ENCODE peak calls at places on chromosomes 11 and 22, in seven cellular contexts. One of them, this sample, is unnamed. For H3K4me1, the result is how much of the 10 kb centered on the place peaks cover.

GRCh38 chr11:128506999-128507591 is 80.3 kb downstream of the ETS1 start:
- DNase-seq in lung: peak
- DNase-seq in fibroblast of lung: peak
- DNase-seq in lower lobe of right lung: peak
- DNase-seq in A673: peak
- DNase-seq in SJSA1: peak
- DNase-seq in testis: peak
- DNase-seq in this sample: peak

GRCh38 chr22:25700996-25701815 is 40.8 kb upstream of the MYO18B start:
- DNase-seq in A673: peak
- DNase-seq in testis: no peak
- DNase-seq in lung: no peak
- DNase-seq in fibroblast of lung: peak
- DNase-seq in SJSA1: peak
- DNase-seq in lower lobe of right lung: no peak
- DNase-seq in this sample: peak

GRCh38 chr11:118608268-118609214 is 1.1 kb downstream of the PHLDB1 start:
- DNase-seq in lower lobe of right lung: peak
- DNase-seq in A673: peak
- DNase-seq in SJSA1: peak
- DNase-seq in testis: peak
- DNase-seq in fibroblast of lung: peak
- DNase-seq in lung: no peak
- DNase-seq in this sample: peak

GRCh38 chr11:69552951-69553350 is 71.5 kb downstream of the LINC01488 start:
- DNase-seq in lower lobe of right lung: peak
- DNase-seq in testis: no peak
- DNase-seq in A673: no peak
- DNase-seq in lung: no peak
- DNase-seq in fibroblast of lung: no peak
- DNase-seq in SJSA1: no peak
- DNase-seq in this sample: no peak

GRCh38 chr22:50683086-50683993 is 10.7 kb downstream of the SHANK3 start:
- DNase-seq in lower lobe of right lung: no peak
- DNase-seq in SJSA1: no peak
- DNase-seq in lung: no peak
- DNase-seq in A673: no peak
- DNase-seq in testis: peak
- DNase-seq in fibroblast of lung: no peak
- DNase-seq in this sample: no peak

GRCh38 chr11:45858751-45859398 is 11.6 kb downstream of the CRY2 start:
- DNase-seq in lower lobe of right lung: no peak
- DNase-seq in lung: no peak
- DNase-seq in SJSA1: no peak
- DNase-seq in A673: no peak
- DNase-seq in fibroblast of lung: no peak
- DNase-seq in testis: no peak
- DNase-seq in this sample: no peak

GRCh38 chr22:28222066-28222465 is 303.0 kb upstream of the PITPNB start:
- DNase-seq in SJSA1: no peak
- DNase-seq in testis: no peak
- DNase-seq in fibroblast of lung: no peak
- DNase-seq in lung: no peak
- DNase-seq in lower lobe of right lung: no peak
- DNase-seq in A673: no peak
- DNase-seq in this sample: no peak

GRCh38 chr22:22593964-22594656 is 35.0 kb upstream of the PRAME start:
- DNase-seq in SJSA1: peak
- DNase-seq in testis: peak
- DNase-seq in A673: peak
- DNase-seq in fibroblast of lung: peak
- DNase-seq in lower lobe of right lung: peak
- DNase-seq in lung: peak
- DNase-seq in this sample: peak

GRCh38 chr22:27662359-27663030 is 139.1 kb downstream of the MN1 start:
- DNase-seq in lower lobe of right lung: no peak
- DNase-seq in testis: peak
- DNase-seq in fibroblast of lung: peak
- DNase-seq in lung: peak
- DNase-seq in A673: no peak
- DNase-seq in SJSA1: no peak
- DNase-seq in this sample: no peak

GRCh38 chr11:7019500-7020182 is 505 bp downstream of the ZNF214 start:
- DNase-seq in testis: peak
- DNase-seq in A673: no peak
- DNase-seq in lower lobe of right lung: peak
- DNase-seq in SJSA1: no peak
- DNase-seq in lung: no peak
- DNase-seq in fibroblast of lung: no peak
- DNase-seq in this sample: no peak

GRCh38 chr22:44369916-44370804 is 57.4 kb upstream of the SHISAL1 start:
- DNase-seq in SJSA1: no peak
- DNase-seq in lung: no peak
- DNase-seq in testis: no peak
- DNase-seq in lower lobe of right lung: peak
- DNase-seq in fibroblast of lung: no peak
- DNase-seq in A673: no peak
- DNase-seq in this sample: no peak

GRCh38 chr11:74505911-74506310 is 12.4 kb upstream of the LIPT2 start:
- DNase-seq in fibroblast of lung: no peak
- DNase-seq in lower lobe of right lung: no peak
- DNase-seq in A673: no peak
- DNase-seq in SJSA1: no peak
- DNase-seq in lung: no peak
- DNase-seq in testis: no peak
- DNase-seq in this sample: no peak

GRCh38 chr22:36741204-36741793 is 34.6 kb downstream of the IFT27 start:
- DNase-seq in fibroblast of lung: peak
- DNase-seq in A673: peak
- DNase-seq in lung: no peak
- DNase-seq in SJSA1: no peak
- DNase-seq in lower lobe of right lung: no peak
- DNase-seq in testis: peak
- DNase-seq in this sample: peak

GRCh38 chr22:36816635-36817428 is at the start of gene PVALB:
- DNase-seq in lung: no peak
- DNase-seq in A673: peak
- DNase-seq in testis: peak
- DNase-seq in fibroblast of lung: peak
- DNase-seq in SJSA1: no peak
- DNase-seq in lower lobe of right lung: peak
- DNase-seq in this sample: peak

GRCh38 chr11:68950268-68950667 is 30.5 kb downstream of the MRGPRD start:
- DNase-seq in fibroblast of lung: peak
- DNase-seq in lung: no peak
- DNase-seq in testis: no peak
- DNase-seq in lower lobe of right lung: no peak
- DNase-seq in A673: peak
- DNase-seq in SJSA1: peak
- DNase-seq in this sample: no peak

GRCh38 chr22:24147666-24148065 is 33.6 kb upstream of the SUSD2 start:
- DNase-seq in A673: no peak
- DNase-seq in fibroblast of lung: no peak
- DNase-seq in lower lobe of right lung: no peak
- DNase-seq in SJSA1: no peak
- DNase-seq in testis: no peak
- DNase-seq in lung: no peak
- DNase-seq in this sample: no peak

GRCh38 chr22:27804016-27804415 is 2.5 kb upstream of the MN1 start:
- DNase-seq in lung: no peak
- DNase-seq in SJSA1: no peak
- DNase-seq in A673: no peak
- DNase-seq in fibroblast of lung: no peak
- DNase-seq in testis: no peak
- DNase-seq in lower lobe of right lung: no peak
- DNase-seq in this sample: no peak

GRCh38 chr11:7677071-7677470 is 3.8 kb upstream of the CYB5R2 start:
- DNase-seq in fibroblast of lung: no peak
- DNase-seq in A673: peak
- DNase-seq in lower lobe of right lung: no peak
- DNase-seq in testis: no peak
- DNase-seq in lung: no peak
- DNase-seq in SJSA1: no peak
- DNase-seq in this sample: no peak

GRCh38 chr11:45929486-45930030 is 7.1 kb downstream of the LARGE2 start:
- DNase-seq in testis: no peak
- DNase-seq in lung: no peak
- DNase-seq in lower lobe of right lung: no peak
- DNase-seq in SJSA1: no peak
- DNase-seq in fibroblast of lung: no peak
- DNase-seq in A673: no peak
- DNase-seq in this sample: no peak

GRCh38 chr11:64802370-64803162 is 448 bp downstream of the MAP4K2 start:
- DNase-seq in lung: peak
- DNase-seq in fibroblast of lung: no peak
- DNase-seq in lower lobe of right lung: no peak
- DNase-seq in A673: no peak
- DNase-seq in testis: peak
- DNase-seq in SJSA1: no peak
- DNase-seq in this sample: peak

GRCh38 chr22:50524664-50525103 is 714 bp downstream of the SCO2 start:
- DNase-seq in SJSA1: no peak
- DNase-seq in A673: no peak
- DNase-seq in lower lobe of right lung: no peak
- DNase-seq in testis: no peak
- DNase-seq in fibroblast of lung: no peak
- DNase-seq in lung: no peak
- DNase-seq in this sample: no peak

GRCh38 chr11:67119577-67120391 is 721 bp downstream of the KDM2A start:
- DNase-seq in lung: no peak
- DNase-seq in testis: peak
- DNase-seq in SJSA1: peak
- DNase-seq in A673: peak
- DNase-seq in fibroblast of lung: no peak
- DNase-seq in lower lobe of right lung: peak
- DNase-seq in this sample: peak

GRCh38 chr11:112280268-112281126 is 19.8 kb upstream of the PLET1 start:
- DNase-seq in testis: peak
- DNase-seq in lower lobe of right lung: peak
- DNase-seq in lung: peak
- DNase-seq in fibroblast of lung: peak
- DNase-seq in A673: peak
- DNase-seq in SJSA1: peak
- DNase-seq in this sample: peak

DNA sequence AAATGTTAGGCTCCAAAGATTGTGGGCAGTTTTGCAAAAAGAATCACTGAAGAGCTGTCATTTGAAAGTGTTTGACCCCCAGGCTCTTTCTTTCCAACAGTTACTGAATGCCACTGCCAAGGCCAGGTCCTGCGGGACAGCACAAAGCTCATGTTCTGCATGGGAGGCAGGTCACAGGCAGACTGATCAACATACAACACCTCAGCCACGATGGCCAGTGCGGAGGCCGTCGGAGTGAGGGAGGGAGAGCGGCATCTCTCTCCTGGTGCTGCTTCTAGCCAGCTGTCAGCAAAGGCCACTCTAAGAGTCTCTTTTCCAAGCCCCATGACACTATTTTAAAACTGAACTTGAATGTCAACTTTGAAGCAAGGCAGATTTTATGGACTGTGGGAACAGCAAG is 49.9 kb downstream of the ARFGAP3 start:
- DNase-seq in A673: no peak
- DNase-seq in testis: peak
- DNase-seq in lower lobe of right lung: no peak
- DNase-seq in lung: peak
- DNase-seq in fibroblast of lung: no peak
- DNase-seq in SJSA1: no peak
- DNase-seq in this sample: no peak
- H3K4me1 ChIP-seq in A673: under half
- H3K4me1 ChIP-seq in testis: under half
- H3K4me1 ChIP-seq in lower lobe of right lung: half or more
- H3K4me1 ChIP-seq in lung: under half
- H3K4me1 ChIP-seq in fibroblast of lung: under half
- H3K4me1 ChIP-seq in SJSA1: under half
- H3K4me1 ChIP-seq in this sample: under half

DNA sequence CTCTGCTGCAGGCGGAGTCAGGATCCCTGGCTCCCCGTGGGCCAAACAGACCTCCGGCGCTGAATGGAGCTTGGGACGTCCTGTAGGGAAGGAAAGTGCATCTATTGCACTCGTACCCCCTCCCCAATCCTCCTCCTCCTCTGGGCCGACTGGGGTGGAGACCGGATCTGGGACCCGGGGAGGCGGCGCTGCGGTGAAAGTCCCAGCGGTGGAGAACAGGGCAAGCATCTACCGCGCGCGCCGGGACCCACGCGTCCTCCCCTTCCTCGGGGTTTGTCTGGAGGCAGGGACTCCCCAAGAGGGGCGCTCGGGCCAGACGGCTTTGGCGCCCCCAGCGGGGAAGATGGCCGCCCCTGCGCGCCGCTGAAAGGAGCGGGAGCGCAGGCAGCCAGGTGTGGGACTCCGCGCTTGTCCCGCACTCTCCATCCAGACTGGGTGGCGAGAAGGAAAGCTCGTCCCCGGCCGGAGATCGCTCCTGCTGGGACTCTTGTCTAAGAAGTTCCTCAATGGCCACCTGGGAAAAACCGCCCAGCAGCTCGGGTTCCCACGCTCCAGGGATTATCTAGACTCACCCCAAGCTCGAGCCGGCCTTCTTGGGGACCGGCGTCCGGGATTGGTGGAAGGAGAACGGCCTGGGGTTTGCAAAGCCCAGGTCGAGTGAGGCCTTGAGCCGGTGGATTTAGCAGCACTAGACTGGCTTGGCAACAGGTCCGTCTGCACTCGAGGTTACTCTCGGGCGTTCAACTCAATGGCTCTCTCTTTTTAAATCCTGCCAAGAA is 718 bp downstream of the FADS2 start:
- DNase-seq in lower lobe of right lung: peak
- DNase-seq in testis: peak
- DNase-seq in fibroblast of lung: peak
- DNase-seq in A673: peak
- DNase-seq in SJSA1: peak
- DNase-seq in lung: peak
- DNase-seq in this sample: no peak
- H3K4me1 ChIP-seq in lower lobe of right lung: under half
- H3K4me1 ChIP-seq in testis: under half
- H3K4me1 ChIP-seq in fibroblast of lung: under half
- H3K4me1 ChIP-seq in A673: under half
- H3K4me1 ChIP-seq in SJSA1: under half
- H3K4me1 ChIP-seq in lung: under half
- H3K4me1 ChIP-seq in this sample: under half

GRCh38 chr11:73139476-73140198 is 2.5 kb downstream of the FCHSD2 start:
- DNase-seq in A673: peak
- DNase-seq in fibroblast of lung: peak
- DNase-seq in lung: no peak
- DNase-seq in SJSA1: no peak
- DNase-seq in testis: no peak
- DNase-seq in lower lobe of right lung: no peak
- DNase-seq in this sample: no peak
- H3K4me1 ChIP-seq in A673: under half
- H3K4me1 ChIP-seq in fibroblast of lung: under half
- H3K4me1 ChIP-seq in lung: under half
- H3K4me1 ChIP-seq in SJSA1: under half
- H3K4me1 ChIP-seq in testis: under half
- H3K4me1 ChIP-seq in lower lobe of right lung: under half
- H3K4me1 ChIP-seq in this sample: under half

DNA sequence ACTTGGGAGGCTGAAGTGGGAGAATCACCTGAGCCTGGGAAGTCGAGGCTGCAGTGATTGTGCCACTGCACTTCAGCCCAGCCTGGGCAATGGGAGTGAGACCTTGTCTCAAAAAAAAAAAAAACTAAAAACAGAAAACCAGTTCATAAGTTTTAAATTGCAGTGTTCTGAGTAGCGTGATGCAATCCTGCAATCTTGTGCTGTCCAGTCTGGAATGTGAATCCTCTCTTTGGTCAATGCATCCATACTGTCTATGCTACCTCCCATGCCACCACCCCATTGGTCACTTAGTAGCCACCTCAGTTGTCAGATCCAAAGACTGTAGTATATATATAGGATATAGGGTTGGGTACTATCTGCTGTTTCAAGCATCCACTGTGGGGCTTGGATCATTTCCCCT is 11.1 kb downstream of the YAP1 start:
- DNase-seq in lower lobe of right lung: no peak
- DNase-seq in fibroblast of lung: no peak
- DNase-seq in SJSA1: no peak
- DNase-seq in A673: no peak
- DNase-seq in testis: no peak
- DNase-seq in lung: no peak
- DNase-seq in this sample: no peak
- H3K4me1 ChIP-seq in lower lobe of right lung: under half
- H3K4me1 ChIP-seq in fibroblast of lung: under half
- H3K4me1 ChIP-seq in SJSA1: under half
- H3K4me1 ChIP-seq in A673: under half
- H3K4me1 ChIP-seq in testis: under half
- H3K4me1 ChIP-seq in lung: under half
- H3K4me1 ChIP-seq in this sample: under half

This sample was measured in SJCRH30.